ENCODE peak calls at places on chromosomes 12 and 14, in four cellular contexts. J is germinal center, X is kidney tubule cell, Y is activated T-helper 1 cell treated with Interleukin-2 at 50 U/mL for 16 hours. Z is an unnamed sample.

GRCh38 chr14:23632461-23633159 is 3.6 kb upstream of the DHRS2 start:
- DNase-seq in X (no peak), Y (no peak), J (no peak), Z (no peak)

GRCh38 chr14:36662258-36662542 is 540 bp downstream of the PAX9 start:
- DNase-seq in J (no peak), Y (no peak), X (no peak), Z (no peak)

GRCh38 chr12:41476499-41476898 is 288.4 kb downstream of the PDZRN4 start:
- DNase-seq in X (no peak), Y (no peak), J (no peak), Z (no peak)

GRCh38 chr14:90263748-90264449 is 7.5 kb downstream of the PSMC1 start:
- DNase-seq in X (no peak), Y (no peak), J (no peak), Z (no peak)

GRCh38 chr14:61471297-61471980 is 150.1 kb downstream of the PRKCH start:
- DNase-seq in J (peak; percentile 81), Y (no peak), X (peak; percentile 23), Z (no peak)

GRCh38 chr12:51023625-51024395 is 2.4 kb downstream of the SLC11A2 start:
- DNase-seq in J (no peak), X (no peak), Y (no peak), Z (no peak)

GRCh38 chr14:61671086-61671485 is 24.2 kb upstream of the HIF1A start:
- DNase-seq in Y (no peak), X (no peak), J (peak; percentile 33), Z (no peak)

GRCh38 chr12:1047898-1048660 is 57.1 kb downstream of the ERC1 start:
- DNase-seq in J (no peak), Y (no peak), X (no peak), Z (no peak)

GRCh38 chr12:94649349-94650142 is 811 bp downstream of the TMCC3 start:
- DNase-seq in Y (no peak), J (peak; percentile 23), X (peak; percentile 51), Z (peak; percentile 24)

GRCh38 chr14:75123991-75124390 is 2.9 kb downstream of the NEK9 start:
- DNase-seq in X (peak; percentile 72), J (no peak), Y (no peak), Z (peak; percentile 82)

GRCh38 chr14:81067156-81067555 is 111.7 kb downstream of the TSHR start:
- DNase-seq in X (no peak), J (no peak), Y (no peak), Z (no peak)

GRCh38 chr12:27246774-27247173 is 2.7 kb downstream of the STK38L start:
- DNase-seq in X (no peak), J (no peak), Y (no peak), Z (no peak)

GRCh38 chr12:120117961-120118709 is 1.6 kb upstream of the RAB35 start:
- DNase-seq in Y (no peak), X (peak; percentile 64), J (no peak), Z (peak; percentile 65)

GRCh38 chr12:32331133-32331532 is 68.2 kb upstream of the FGD4 start:
- DNase-seq in X (no peak), J (no peak), Y (no peak), Z (peak; percentile 49)

GRCh38 chr12:124520258-124520657 is 47.2 kb downstream of the NCOR2 start:
- DNase-seq in Y (no peak), X (peak; percentile 77), J (no peak), Z (peak; percentile 72)

GRCh38 chr12:124694250-124694649 is 126.8 kb upstream of the NCOR2 start:
- DNase-seq in Y (no peak), X (no peak), J (no peak), Z (no peak)

GRCh38 chr12:64099430-64099829 is 122.7 kb downstream of the KICS2 start:
- DNase-seq in J (no peak), X (peak; percentile 77), Y (no peak), Z (peak; percentile 74)

GRCh38 chr12:108640802-108641445 is 7.2 kb upstream of the SELPLG start:
- DNase-seq in Y (no peak), J (no peak), X (peak; percentile 64), Z (no peak)

GRCh38 chr12:121404734-121405133 is 4.8 kb downstream of the RNF34 start:
- DNase-seq in J (no peak), Y (no peak), X (no peak), Z (no peak)

GRCh38 chr12:109727039-109727723 is 13.6 kb downstream of the FAM222A start:
- DNase-seq in J (no peak), Y (no peak), X (no peak), Z (no peak)

GRCh38 chr14:97956944-97957343 is 1159.8 kb downstream of the VRK1 start:
- DNase-seq in J (no peak), Y (no peak), X (no peak), Z (no peak)

GRCh38 chr12:24803406-24804245 is 145.3 kb downstream of the BCAT1 start:
- DNase-seq in X (no peak), J (no peak), Y (no peak), Z (no peak)

GRCh38 chr12:101761347-101761746 is 22.1 kb upstream of the SYCP3 start:
- DNase-seq in Y (no peak), X (no peak), J (no peak), Z (no peak)

GRCh38 chr14:104660597-104660996 is 28.8 kb upstream of the INF2 start:
- DNase-seq in J (peak; percentile 85), X (no peak), Y (no peak), Z (no peak)

GRCh38 chr14:104724981-104725771 is 1.1 kb downstream of the ADSS1 start:
- DNase-seq in J (no peak), Y (no peak), X (peak; percentile 50), Z (no peak)

GRCh38 chr14:64409509-64409908 is 21.4 kb downstream of the MTHFD1 start:
- DNase-seq in J (no peak), Y (no peak), X (no peak), Z (no peak)

GRCh38 chr12:32451816-32452215 is 52.5 kb downstream of the FGD4 start:
- DNase-seq in Y (no peak), X (no peak), J (no peak), Z (no peak)

Z was measured in RWPE1.